ENCODE peak calls at places on chromosomes 1 and 21, in ten cellular contexts. T is fibroblast of pulmonary artery, M is IMR-90, A is heart left ventricle, C is PC-3, L is small intestine, J is choroid plexus epithelial cell, X is cardiac fibroblast, B is fibroblast of the aortic adventitia, V is mammary epithelial cell. Z is an unnamed sample.

GRCh38 chr1:90729484-90730246 is 12.6 kb upstream of the BARHL2 start:
- DNase-seq in T (no peak), M (no peak), A (no peak), C (no peak), L (no peak), J (no peak), X (no peak), B (no peak), V (no peak), Z (no peak)

GRCh38 chr1:82920418-82921248 is 1078.3 kb downstream of the TTLL7 start:
- DNase-seq in T (peak; percentile 29), M (no peak), A (no peak), C (no peak), L (peak; percentile 32), J (peak; percentile 10), X (peak; percentile 27), B (peak; percentile 11), V (no peak), Z (no peak)

GRCh38 chr21:45901061-45901690 is 80.4 kb upstream of the COL6A1 start:
- DNase-seq in T (no peak), M (no peak), A (no peak), C (no peak), L (no peak), J (no peak), X (no peak), B (no peak), V (no peak), Z (no peak)

GRCh38 chr21:42599486-42599885 is 53.9 kb upstream of the PDE9A start:
- DNase-seq in T (no peak), M (no peak), A (no peak), C (no peak), L (no peak), J (no peak), X (no peak), B (no peak), V (no peak), Z (no peak)

GRCh38 chr1:206112600-206113301 is 4.4 kb downstream of the AVPR1B start:
- DNase-seq in T (no peak), M (no peak), A (no peak), C (no peak), L (peak; percentile 50), J (no peak), X (no peak), B (no peak), V (no peak), Z (no peak)

GRCh38 chr1:29197590-29197924 is 15.9 kb upstream of the SRSF4 start:
- DNase-seq in T (peak; percentile 57), M (peak; percentile 62), A (no peak), C (peak; percentile 60), L (peak; percentile 82), J (peak; percentile 70), X (peak; percentile 58), B (peak; percentile 53), V (peak; percentile 36), Z (peak; percentile 77)

GRCh38 chr1:181971424-181971823 is 90.1 kb downstream of the ZNF648 start:
- DNase-seq in T (no peak), M (no peak), A (no peak), C (no peak), L (no peak), J (no peak), X (no peak), B (no peak), V (no peak), Z (no peak)

GRCh38 chr1:165666152-165666551 is 32.2 kb downstream of the ALDH9A1 start:
- DNase-seq in T (peak; percentile 57), M (peak; percentile 68), A (no peak), C (no peak), L (no peak), J (peak; percentile 72), X (peak; percentile 57), B (peak; percentile 57), V (no peak), Z (no peak)

GRCh38 chr1:157155658-157156057 is 17.5 kb upstream of the ETV3 start:
- DNase-seq in T (no peak), M (no peak), A (no peak), C (no peak), L (no peak), J (peak; percentile 14), X (peak; percentile 9), B (no peak), V (no peak), Z (no peak)

GRCh38 chr1:41498809-41499208 is 14.3 kb upstream of the EDN2 start:
- DNase-seq in T (peak; percentile 46), M (peak; percentile 38), A (peak; percentile 81), C (peak; percentile 76), L (peak; percentile 92), J (no peak), X (peak; percentile 74), B (peak; percentile 58), V (peak; percentile 71), Z (no peak)

GRCh38 chr1:89780721-89781120 is 40.1 kb upstream of the LRRC8D start:
- DNase-seq in T (peak; percentile 53), M (peak; percentile 69), A (no peak), C (peak; percentile 76), L (peak; percentile 15), J (peak; percentile 85), X (peak; percentile 52), B (peak; percentile 59), V (peak; percentile 50), Z (peak; percentile 81)

DNA sequence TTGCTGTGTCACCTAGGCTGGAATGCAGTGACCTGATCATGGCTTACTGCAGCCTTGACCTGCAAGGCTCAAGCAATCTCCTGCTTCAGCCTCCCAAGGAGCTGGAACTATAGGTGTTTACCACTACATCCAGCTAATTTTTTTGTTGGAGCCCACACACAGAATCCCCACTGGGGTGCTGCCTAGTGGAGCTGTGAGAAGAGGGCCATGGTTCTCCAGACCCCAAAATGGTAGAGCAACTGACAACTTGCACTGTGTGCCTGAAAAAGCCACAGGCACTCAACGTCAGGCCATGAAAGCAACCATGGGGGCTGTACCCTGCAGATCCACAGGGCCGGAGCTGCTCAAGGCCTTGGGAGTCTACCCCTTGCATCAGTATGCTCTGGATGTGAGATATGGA is 39.1 kb upstream of the PTPRC start:
- DNase-seq in T (no peak), M (no peak), A (no peak), C (no peak), L (no peak), J (no peak), X (no peak), B (no peak), V (no peak), Z (no peak)
- H3K4me3 ChIP-seq in T (no peak overlapping the region), M (no peak overlapping the region), A (no peak overlapping the region), C (no peak overlapping the region), L (no peak overlapping the region), J (no peak overlapping the region), X (no peak overlapping the region), B (no peak overlapping the region), V (no peak overlapping the region), Z (no peak overlapping the region)

GRCh38 chr1:35600593-35600992 is 27.5 kb downstream of the TFAP2E start:
- DNase-seq in T (no peak), M (no peak), A (no peak), C (no peak), L (no peak), J (no peak), X (no peak), B (no peak), V (no peak), Z (no peak)

GRCh38 chr1:35599411-35599810 is 26.3 kb downstream of the TFAP2E start:
- DNase-seq in T (no peak), M (no peak), A (no peak), C (no peak), L (no peak), J (no peak), X (no peak), B (no peak), V (no peak), Z (no peak)

GRCh38 chr1:35598895-35599294 is 25.8 kb downstream of the TFAP2E start:
- DNase-seq in T (no peak), M (no peak), A (no peak), C (no peak), L (no peak), J (no peak), X (no peak), B (no peak), V (no peak), Z (no peak)

GRCh38 chr1:35595684-35596083 is 22.6 kb downstream of the TFAP2E start:
- DNase-seq in T (no peak), M (no peak), A (no peak), C (no peak), L (no peak), J (no peak), X (no peak), B (no peak), V (no peak), Z (no peak)

DNA sequence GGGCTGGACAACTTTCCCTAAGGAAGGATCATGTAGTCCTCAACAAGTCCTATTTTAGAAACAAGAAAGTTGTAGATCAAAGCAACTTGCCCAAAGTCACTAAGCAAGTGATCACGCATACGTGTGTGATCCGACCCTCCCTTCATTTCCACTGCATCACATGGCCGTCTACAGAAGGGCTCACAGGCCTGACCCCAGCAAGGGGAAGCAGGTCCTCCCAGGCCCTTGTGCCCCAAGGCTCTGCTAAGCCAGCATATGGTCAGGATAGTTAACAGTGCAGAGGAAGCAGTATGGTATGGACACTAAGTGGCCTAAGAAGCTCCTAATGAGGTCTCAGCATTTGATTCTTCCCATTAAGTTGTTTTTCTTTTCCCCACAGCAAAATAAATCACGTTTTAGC is 24.8 kb downstream of the TFAP2E start:
- DNase-seq in T (no peak), M (no peak), A (no peak), C (no peak), L (no peak), J (no peak), X (no peak), B (no peak), V (no peak), Z (no peak)
- H3K4me3 ChIP-seq in T (no peak overlapping the region), M (no peak overlapping the region), A (no peak overlapping the region), C (no peak overlapping the region), L (no peak overlapping the region), J (no peak overlapping the region), X (no peak overlapping the region), B (no peak overlapping the region), V (no peak overlapping the region), Z (no peak overlapping the region)

DNA sequence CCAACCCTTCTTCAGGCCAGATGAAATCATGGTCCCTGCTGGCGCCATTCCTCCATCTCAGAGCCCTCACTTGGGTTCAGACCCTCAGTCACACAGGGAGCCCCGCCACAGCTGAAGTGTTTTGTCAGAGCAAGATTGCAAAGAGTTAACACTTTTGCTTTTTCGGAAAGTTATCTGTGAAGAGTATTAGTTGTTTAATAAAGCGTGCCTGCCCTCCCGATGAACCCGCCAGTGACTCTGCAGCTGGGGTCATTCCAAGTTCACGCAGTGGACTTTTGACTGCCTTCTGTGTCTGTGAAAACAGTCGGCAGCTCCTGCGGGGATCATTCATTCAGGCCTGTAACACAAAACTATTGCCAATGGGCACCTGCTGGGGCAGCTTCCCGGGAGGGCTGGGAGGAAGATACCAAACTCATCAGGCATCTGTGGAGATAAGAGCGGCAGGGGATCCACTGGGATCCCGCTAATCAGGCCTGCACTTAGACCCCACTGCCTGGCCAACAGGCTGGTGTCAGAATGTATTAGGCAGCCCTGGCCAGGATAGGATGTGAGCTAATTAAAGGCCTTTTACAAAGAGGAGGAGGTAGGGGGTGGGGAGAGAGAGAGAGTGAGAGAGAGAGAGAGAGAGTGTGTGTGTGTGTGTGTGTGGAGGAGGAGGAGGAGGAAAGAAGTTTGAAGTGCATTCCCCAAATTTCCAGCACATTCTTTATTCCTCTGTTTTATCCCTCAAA is 184.5 kb downstream of the DHRS3 start:
- DNase-seq in T (peak; percentile 45), M (peak; percentile 67), A (no peak), C (peak; percentile 3), L (peak; percentile 82), J (peak; percentile 94), X (peak; percentile 54), B (peak; percentile 72), V (no peak), Z (no peak)
- H3K4me3 ChIP-seq in T (no peak overlapping the region), M (no peak overlapping the region), A (no peak overlapping the region), C (no peak overlapping the region), L (no peak overlapping the region), J (no peak overlapping the region), X (no peak overlapping the region), B (no peak overlapping the region), V (no peak overlapping the region), Z (no peak overlapping the region)

GRCh38 chr1:211576717-211577116 is 2.2 kb downstream of the SLC30A1 start:
- DNase-seq in T (no peak), M (no peak), A (no peak), C (no peak), L (no peak), J (no peak), X (no peak), B (no peak), V (no peak), Z (no peak)
- H3K4me3 ChIP-seq in T (peak overlapping the region; percentile 70), M (peak overlapping the region; percentile 96), A (peak overlapping the region; percentile 83), C (peak overlapping the region; percentile 86), L (peak overlapping the region; percentile 98), J (peak overlapping the region; percentile 94), X (peak overlapping the region; percentile 94), B (peak overlapping the region; percentile 84), V (peak overlapping the region; percentile 96), Z (no peak overlapping the region)

Z was measured in Jurkat, Clone E6-1.